ENCODE peak calls at places on chromosomes 4 and X, in five cellular contexts. H is kidney, Q is lower lobe of right lung, S is lung, U is mammary epithelial cell. T is an unnamed sample.

GRCh38 chr4:153257151-153257620 is 52.9 kb downstream of the TRIM2 start:
- DNase-seq in U (no peak), Q (no peak), S (no peak), H (peak), T (no peak)

GRCh38 chrX:119759333-119759766 is 962 bp downstream of the SOWAHD start:
- DNase-seq in U (no peak), H (no peak), S (no peak), Q (no peak), T (no peak)

GRCh38 chrX:10636337-10636736 is 16.0 kb upstream of the MID1 start:
- DNase-seq in H (no peak), Q (no peak), S (peak), U (peak), T (peak)

GRCh38 chrX:101999644-102000539 is 68.1 kb upstream of the ZMAT1 start:
- DNase-seq in U (no peak), Q (no peak), H (peak), S (no peak), T (no peak)

GRCh38 chr4:81512371-81512770 is 40.7 kb upstream of the RASGEF1B start:
- DNase-seq in S (no peak), U (no peak), Q (no peak), H (no peak), T (no peak)

GRCh38 chrX:25013593-25014365 is 2.0 kb downstream of the ARX start:
- DNase-seq in S (no peak), U (no peak), Q (no peak), H (no peak), T (no peak)

GRCh38 chrX:64977051-64977450 is 801 bp upstream of the ZC4H2 start:
- DNase-seq in U (peak), H (no peak), S (no peak), Q (no peak), T (no peak)

GRCh38 chr4:7186516-7187296 is 5.6 kb upstream of the SORCS2 start:
- DNase-seq in H (peak), U (no peak), S (no peak), Q (peak), T (no peak)

GRCh38 chrX:68462653-68463052 is 29.4 kb upstream of the OPHN1 start:
- DNase-seq in S (no peak), H (no peak), U (no peak), Q (no peak), T (no peak)

GRCh38 chr4:138910914-138911336 is 104.7 kb upstream of the NOCT start:
- DNase-seq in S (peak), H (peak), Q (peak), U (peak), T (peak)

GRCh38 chr4:121736735-121737351 is 28.1 kb downstream of the SMIM43 start:
- DNase-seq in S (peak), H (no peak), U (peak), Q (no peak), T (peak)

GRCh38 chr4:65028592-65028991 is 619.3 kb upstream of the TECRL start:
- DNase-seq in H (no peak), Q (no peak), S (no peak), U (no peak), T (no peak)

GRCh38 chr4:65033899-65034298 is 624.6 kb upstream of the TECRL start:
- DNase-seq in H (no peak), Q (no peak), U (no peak), S (no peak), T (no peak)
- H3K4me3 ChIP-seq in H (no peak), Q (no peak), U (no peak), S (no peak), T (no peak)

GRCh38 chr4:5389756-5390155 is 318.6 kb downstream of the EVC2 start:
- DNase-seq in U (no peak), Q (no peak), S (no peak), H (no peak), T (no peak)
- TF ChIP-seq CTCF in U (no peak), Q (no peak), S (no peak), H (no peak), T (no peak)

GRCh38 chr4:102625232-102625930 is 124.2 kb downstream of the NFKB1 start:
- DNase-seq in U (peak), Q (peak), S (no peak), H (peak), T (no peak)

GRCh38 chr4:102623622-102624021 is 122.5 kb downstream of the NFKB1 start:
- DNase-seq in S (no peak), Q (no peak), U (no peak), H (no peak), T (no peak)

GRCh38 chr4:102616661-102617060 is 115.5 kb downstream of the NFKB1 start:
- DNase-seq in H (no peak), U (no peak), Q (no peak), S (no peak), T (no peak)

DNA sequence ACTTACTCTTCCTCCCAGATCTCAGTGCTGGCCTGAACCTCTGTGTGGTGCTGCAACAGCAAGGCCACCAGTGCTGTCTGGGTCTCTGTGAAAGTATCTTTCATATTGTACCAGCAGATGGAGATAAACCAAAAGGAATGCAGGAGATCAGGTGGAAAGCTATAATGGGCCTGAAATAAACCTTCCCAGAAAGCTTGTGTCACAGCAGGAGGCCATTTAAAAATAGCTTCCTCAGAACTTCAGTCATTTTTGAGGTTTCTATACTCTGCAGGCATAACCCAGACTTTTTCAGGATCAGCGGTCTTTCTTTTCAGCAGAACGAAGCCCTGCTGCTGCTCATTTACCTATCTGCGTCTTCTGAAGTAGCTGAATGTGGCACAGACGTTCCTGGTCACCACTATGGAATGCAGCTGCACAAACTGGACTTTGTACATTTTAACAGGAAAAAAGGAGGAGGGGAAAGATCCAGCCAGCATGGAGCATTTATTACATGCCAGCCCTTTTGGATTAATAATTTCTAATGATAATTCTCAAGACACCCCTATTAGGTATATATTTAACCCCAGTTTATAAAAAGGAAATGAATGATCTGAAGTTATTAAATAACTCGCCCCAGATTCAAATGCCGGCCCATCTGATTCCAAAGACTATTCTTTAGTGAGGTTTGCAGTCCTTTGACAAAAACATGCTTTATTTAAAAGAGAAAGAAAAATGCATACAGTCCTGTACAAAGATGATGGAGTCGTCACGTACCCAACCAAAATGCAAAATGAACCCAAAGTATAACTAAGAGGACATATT is 119.7 kb downstream of the NFKB1 start:
- DNase-seq in Q (no peak), H (no peak), U (peak), S (no peak), T (peak)
- H3K27ac ChIP-seq in Q (no peak), H (peak), U (peak), S (peak), T (peak)

DNA sequence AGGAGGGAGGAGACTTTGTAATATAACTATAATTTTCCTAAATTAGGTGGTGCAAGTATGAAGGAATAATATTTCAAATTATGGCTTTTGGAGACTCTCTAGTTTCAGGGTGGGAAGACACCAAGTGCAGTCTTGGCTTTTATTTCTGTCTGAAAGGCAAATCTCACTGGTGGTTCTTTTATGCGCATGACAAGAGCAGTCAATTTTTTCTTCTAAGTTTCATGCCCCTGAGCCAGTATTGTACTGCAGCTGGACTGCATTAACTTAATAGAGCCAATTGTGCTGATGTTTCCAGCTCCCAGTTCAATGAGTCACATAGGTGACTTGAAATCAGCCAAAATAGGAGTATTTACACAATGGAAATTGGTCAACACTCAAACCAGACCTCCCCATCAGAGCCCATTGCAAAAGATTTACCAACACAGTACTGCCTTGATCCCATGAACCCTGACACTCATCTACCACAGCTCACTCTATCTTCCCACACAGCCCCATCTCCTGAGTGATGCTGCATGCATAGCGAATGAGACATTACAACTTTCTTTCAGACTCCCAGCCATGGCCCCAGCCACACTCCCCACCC is 100.3 kb upstream of the GUCY1A1 start:
- DNase-seq in S (no peak), Q (no peak), H (no peak), U (peak), T (no peak)
- H3K4me3 ChIP-seq in S (no peak), Q (no peak), H (no peak), U (no peak), T (no peak)

GRCh38 chr4:146175541-146176453 is at the start of gene LSM6:
- DNase-seq in U (peak), Q (peak), H (peak), S (peak), T (peak)
- TF ChIP-seq CTCF in U (no peak), Q (peak), H (no peak), S (no peak), T (no peak)